ENCODE peak calls at places on chromosomes 16 and 17, in five cellular contexts. O is left ventricle myocardium inferior, B is A673, D is pancreas, L is SK-N-SH. C is an unnamed sample.

GRCh38 chr16:1337486-1337885 is 4.0 kb downstream of the BAIAP3 start:
- DNase-seq in O (no peak), B (peak; percentile 56), D (no peak), L (peak; percentile 63), C (no peak)

GRCh38 chr17:81239714-81240555 is 817 bp downstream of the NDUFAF8 start:
- DNase-seq in O (no peak), B (peak; percentile 45), D (no peak), L (peak; percentile 67), C (no peak)

GRCh38 chr16:85778873-85779272 is 20.5 kb downstream of the EMC8 start:
- DNase-seq in O (no peak), B (no peak), D (no peak), L (no peak), C (no peak)

GRCh38 chr17:10271004-10271620 is 72.7 kb upstream of the GAS7 start:
- DNase-seq in O (no peak), B (no peak), D (no peak), L (no peak), C (no peak)

GRCh38 chr16:49183911-49184310 is 97.7 kb downstream of the CBLN1 start:
- DNase-seq in O (no peak), B (peak; percentile 7), D (no peak), L (peak; percentile 37), C (peak; percentile 84)

GRCh38 chr16:12027091-12027490 is 50.6 kb downstream of the SNX29 start:
- DNase-seq in O (no peak), B (no peak), D (no peak), L (peak; percentile 14), C (no peak)

GRCh38 chr16:29028457-29029167 is 43.8 kb downstream of the LAT start:
- DNase-seq in O (no peak), B (no peak), D (no peak), L (no peak), C (no peak)

GRCh38 chr16:58883131-58883530 is 149.0 kb upstream of the GOT2 start:
- DNase-seq in O (no peak), B (no peak), D (no peak), L (no peak), C (no peak)

GRCh38 chr16:3690470-3690918 is 26.8 kb downstream of the TRAP1 start:
- DNase-seq in O (peak; percentile 91), B (peak; percentile 95), D (peak; percentile 92), L (peak; percentile 93), C (peak; percentile 86)

GRCh38 chr17:2177235-2177811 is 122.4 kb downstream of the HIC1 start:
- DNase-seq in O (no peak), B (no peak), D (no peak), L (no peak), C (no peak)
- H3K4me1 ChIP-seq in O (peaks cover 100% of the 10 kb centered on the region), B (peaks cover 38% of the 10 kb centered on the region), D (peaks cover 48% of the 10 kb centered on the region), L (peaks cover 79% of the 10 kb centered on the region), C (peaks cover 23% of the 10 kb centered on the region)

DNA sequence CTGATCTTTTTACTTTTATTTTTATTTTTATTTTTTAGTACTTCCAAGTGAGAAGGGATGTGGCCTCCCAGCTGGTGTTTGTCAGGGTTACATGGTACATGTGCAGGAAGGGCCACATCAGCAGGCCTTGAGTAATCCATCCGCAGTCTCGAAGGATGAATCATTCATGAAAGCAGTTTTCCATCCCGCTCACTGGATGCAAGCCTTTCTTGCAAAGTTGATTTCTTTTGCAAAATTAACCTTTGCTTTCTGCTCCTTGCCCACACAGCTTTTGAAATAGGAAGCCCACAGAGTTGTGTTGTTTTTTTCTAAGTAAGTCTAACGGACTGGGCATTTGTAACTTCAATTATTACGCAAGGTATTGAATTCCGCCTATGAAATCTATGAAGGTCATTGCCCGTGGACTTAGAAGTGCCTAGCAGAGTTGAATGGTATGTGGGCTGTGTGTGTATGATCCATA is 157.4 kb downstream of the PRKCA start:
- DNase-seq in O (peak; percentile 40), B (peak; percentile 56), D (no peak), L (no peak), C (no peak)
- TF ChIP-seq CTCF in O (no peak), B (no peak), D (no peak), L (no peak), C (no peak)

GRCh38 chr17:75893305-75894048 is 3.3 kb downstream of the TRIM65 start:
- DNase-seq in O (no peak), B (no peak), D (no peak), L (no peak), C (no peak)

GRCh38 chr17:75892556-75893224 is 4.1 kb downstream of the TRIM65 start:
- DNase-seq in O (no peak), B (no peak), D (no peak), L (no peak), C (no peak)

GRCh38 chr17:75896360-75897075 is at the start of gene TRIM65:
- DNase-seq in O (peak; percentile 90), B (peak; percentile 82), D (peak; percentile 92), L (peak; percentile 98), C (peak; percentile 91)

GRCh38 chr17:75891605-75892555 is 4.9 kb downstream of the TRIM65 start:
- DNase-seq in O (no peak), B (no peak), D (no peak), L (no peak), C (no peak)

DNA sequence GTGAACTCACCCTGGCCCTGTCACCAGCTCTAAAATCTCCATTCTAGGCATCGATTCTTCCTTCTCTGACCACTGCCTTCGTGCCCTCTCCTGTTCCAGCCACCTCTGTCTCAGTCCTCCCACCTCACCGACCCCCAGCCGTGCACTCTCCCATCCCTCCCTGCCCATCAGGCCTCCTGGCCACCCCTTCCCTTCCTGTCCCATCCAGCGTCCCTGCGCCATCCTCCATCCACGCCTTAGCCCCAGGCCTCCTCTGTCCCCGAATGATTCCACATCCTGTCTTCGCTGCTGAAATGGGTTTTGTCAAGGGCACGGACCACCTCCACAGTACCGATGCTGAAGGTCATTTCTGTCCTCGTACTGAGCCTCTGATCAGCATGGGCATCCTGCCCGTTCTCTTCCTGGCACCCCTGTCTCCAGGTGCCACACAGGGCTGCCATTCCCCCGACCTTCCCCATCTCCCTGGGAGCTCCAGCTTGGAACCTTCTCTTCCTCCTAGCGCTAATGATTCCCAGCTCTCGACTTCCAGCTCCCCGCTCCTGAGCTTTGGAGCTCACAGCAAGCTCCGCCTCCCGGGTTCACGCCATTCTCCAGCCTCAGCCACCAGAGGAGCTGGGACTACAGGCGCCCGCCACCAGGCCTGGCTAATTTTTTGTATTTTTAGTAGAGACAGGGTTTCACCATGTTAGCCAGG is 2.6 kb downstream of the TRIM65 start:
- DNase-seq in O (no peak), B (no peak), D (no peak), L (no peak), C (no peak)
- H3K4me1 ChIP-seq in O (peaks cover 44% of the 10 kb centered on the region), B (peaks cover 17% of the 10 kb centered on the region), D (peaks cover 7% of the 10 kb centered on the region), L (peaks cover 9% of the 10 kb centered on the region), C (peaks cover 20% of the 10 kb centered on the region)

DNA sequence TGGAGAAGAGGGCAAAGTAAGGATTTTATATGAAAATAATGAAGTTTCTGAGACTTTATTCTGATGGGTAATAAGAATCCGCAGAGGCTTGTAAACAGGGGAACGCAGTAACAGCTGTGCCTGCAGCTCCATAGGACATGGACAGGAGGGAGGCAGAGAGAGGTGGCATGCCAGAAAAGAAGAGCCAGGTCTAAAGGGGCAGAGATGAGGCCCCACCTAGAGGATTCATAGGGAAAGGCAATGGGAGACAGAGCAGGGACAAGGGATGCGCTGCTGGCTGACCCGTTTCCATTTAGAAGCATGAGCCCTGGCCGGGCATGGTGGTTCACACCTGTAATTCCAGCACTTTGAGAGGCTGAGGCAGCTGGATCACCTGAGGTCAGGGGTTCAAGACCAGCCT is 340.3 kb upstream of the CDH5 start:
- DNase-seq in O (no peak), B (peak; percentile 45), D (no peak), L (peak; percentile 61), C (no peak)
- TF ChIP-seq CTCF in O (peak; percentile 56), B (peak; percentile 41), D (no peak), L (peak; percentile 54), C (no peak)

C was measured in mucosa of descending colon.